ENCODE peak calls at places on chromosomes 1 and 21, in nine cellular contexts. One of them, this sample, is unnamed.

GRCh38 chr1:234927312-234927967 is 201.2 kb downstream of the TOMM20 start:
- DNase-seq in fibroblast of lung: no peak
- DNase-seq in lower lobe of right lung: no peak
- DNase-seq in mammary epithelial cell: no peak
- DNase-seq in PC-3: no peak
- DNase-seq in cardiac muscle cell: no peak
- DNase-seq in pancreas: no peak
- DNase-seq in left ventricle myocardium inferior: no peak
- DNase-seq in IMR-90: no peak
- DNase-seq in this sample: no peak

GRCh38 chr21:34576043-34576466 is 38.9 kb downstream of the RCAN1 start:
- DNase-seq in mammary epithelial cell: peak; percentile 53
- DNase-seq in pancreas: no peak
- DNase-seq in fibroblast of lung: peak; percentile 29
- DNase-seq in IMR-90: peak; percentile 60
- DNase-seq in left ventricle myocardium inferior: peak; percentile 45
- DNase-seq in lower lobe of right lung: no peak
- DNase-seq in PC-3: no peak
- DNase-seq in cardiac muscle cell: no peak
- DNase-seq in this sample: peak; percentile 61

GRCh38 chr1:203278885-203279406 is 26.4 kb upstream of the BTG2 start:
- DNase-seq in PC-3: no peak
- DNase-seq in cardiac muscle cell: no peak
- DNase-seq in lower lobe of right lung: no peak
- DNase-seq in left ventricle myocardium inferior: no peak
- DNase-seq in IMR-90: no peak
- DNase-seq in fibroblast of lung: no peak
- DNase-seq in pancreas: no peak
- DNase-seq in mammary epithelial cell: no peak
- DNase-seq in this sample: no peak

GRCh38 chr1:24386241-24386640 is 27.3 kb downstream of the STPG1 start:
- DNase-seq in cardiac muscle cell: peak; percentile 28
- DNase-seq in left ventricle myocardium inferior: no peak
- DNase-seq in IMR-90: no peak
- DNase-seq in PC-3: no peak
- DNase-seq in lower lobe of right lung: no peak
- DNase-seq in mammary epithelial cell: no peak
- DNase-seq in fibroblast of lung: no peak
- DNase-seq in pancreas: no peak
- DNase-seq in this sample: no peak

GRCh38 chr1:229863651-229864545 is 203.1 kb upstream of the GALNT2 start:
- DNase-seq in pancreas: no peak
- DNase-seq in lower lobe of right lung: no peak
- DNase-seq in PC-3: no peak
- DNase-seq in left ventricle myocardium inferior: peak; percentile 46
- DNase-seq in cardiac muscle cell: peak; percentile 37
- DNase-seq in IMR-90: no peak
- DNase-seq in fibroblast of lung: no peak
- DNase-seq in mammary epithelial cell: no peak
- DNase-seq in this sample: no peak

GRCh38 chr1:160121388-160121787 is 5.8 kb downstream of the ATP1A2 start:
- DNase-seq in mammary epithelial cell: no peak
- DNase-seq in pancreas: no peak
- DNase-seq in lower lobe of right lung: no peak
- DNase-seq in cardiac muscle cell: no peak
- DNase-seq in IMR-90: no peak
- DNase-seq in PC-3: no peak
- DNase-seq in fibroblast of lung: no peak
- DNase-seq in left ventricle myocardium inferior: no peak
- DNase-seq in this sample: no peak

GRCh38 chr1:45864765-45865164 is 61.4 kb downstream of the MAST2 start:
- DNase-seq in pancreas: no peak
- DNase-seq in IMR-90: peak; percentile 46
- DNase-seq in PC-3: peak; percentile 28
- DNase-seq in fibroblast of lung: peak; percentile 48
- DNase-seq in cardiac muscle cell: no peak
- DNase-seq in mammary epithelial cell: peak; percentile 17
- DNase-seq in left ventricle myocardium inferior: no peak
- DNase-seq in lower lobe of right lung: no peak
- DNase-seq in this sample: no peak

GRCh38 chr1:153190373-153190772 is 12.9 kb upstream of the LELP1 start:
- DNase-seq in PC-3: peak; percentile 56
- DNase-seq in IMR-90: no peak
- DNase-seq in left ventricle myocardium inferior: no peak
- DNase-seq in pancreas: peak; percentile 18
- DNase-seq in fibroblast of lung: no peak
- DNase-seq in cardiac muscle cell: peak; percentile 1
- DNase-seq in lower lobe of right lung: no peak
- DNase-seq in mammary epithelial cell: peak; percentile 35
- DNase-seq in this sample: no peak

GRCh38 chr21:44438531-44439210 is 16.6 kb upstream of the LRRC3 start:
- DNase-seq in cardiac muscle cell: no peak
- DNase-seq in PC-3: no peak
- DNase-seq in lower lobe of right lung: peak; percentile 46
- DNase-seq in left ventricle myocardium inferior: peak; percentile 76
- DNase-seq in pancreas: peak; percentile 59
- DNase-seq in fibroblast of lung: no peak
- DNase-seq in mammary epithelial cell: no peak
- DNase-seq in IMR-90: no peak
- DNase-seq in this sample: peak; percentile 57

GRCh38 chr1:24928631-24929090 is 1.4 kb downstream of the RUNX3 start:
- DNase-seq in fibroblast of lung: no peak
- DNase-seq in lower lobe of right lung: no peak
- DNase-seq in IMR-90: no peak
- DNase-seq in mammary epithelial cell: no peak
- DNase-seq in left ventricle myocardium inferior: no peak
- DNase-seq in pancreas: no peak
- DNase-seq in cardiac muscle cell: no peak
- DNase-seq in PC-3: peak; percentile 13
- DNase-seq in this sample: no peak

GRCh38 chr21:42923553-42924432 is 1.6 kb downstream of the ERVH48-1 start:
- DNase-seq in left ventricle myocardium inferior: peak; percentile 36
- DNase-seq in fibroblast of lung: peak; percentile 91
- DNase-seq in lower lobe of right lung: peak; percentile 61
- DNase-seq in mammary epithelial cell: peak; percentile 78
- DNase-seq in IMR-90: peak; percentile 86
- DNase-seq in PC-3: peak; percentile 96
- DNase-seq in pancreas: peak; percentile 82
- DNase-seq in cardiac muscle cell: peak; percentile 89
- DNase-seq in this sample: no peak

GRCh38 chr1:112126598-112126997 is 137.1 kb upstream of the KCND3 start:
- DNase-seq in IMR-90: no peak
- DNase-seq in pancreas: no peak
- DNase-seq in left ventricle myocardium inferior: no peak
- DNase-seq in fibroblast of lung: no peak
- DNase-seq in PC-3: no peak
- DNase-seq in cardiac muscle cell: no peak
- DNase-seq in mammary epithelial cell: no peak
- DNase-seq in lower lobe of right lung: no peak
- DNase-seq in this sample: no peak

GRCh38 chr1:9410737-9411297 is 118.1 kb downstream of the SPSB1 start:
- DNase-seq in PC-3: no peak
- DNase-seq in pancreas: no peak
- DNase-seq in cardiac muscle cell: peak; percentile 75
- DNase-seq in left ventricle myocardium inferior: no peak
- DNase-seq in fibroblast of lung: peak; percentile 30
- DNase-seq in mammary epithelial cell: peak; percentile 23
- DNase-seq in lower lobe of right lung: no peak
- DNase-seq in IMR-90: peak; percentile 26
- DNase-seq in this sample: no peak

GRCh38 chr1:125064481-125064880 is 3879.7 kb downstream of the SRGAP2C start:
- DNase-seq in left ventricle myocardium inferior: no peak
- DNase-seq in mammary epithelial cell: no peak
- DNase-seq in pancreas: no peak
- DNase-seq in cardiac muscle cell: no peak
- DNase-seq in fibroblast of lung: no peak
- DNase-seq in lower lobe of right lung: no peak
- DNase-seq in PC-3: no peak
- DNase-seq in IMR-90: no peak
- DNase-seq in this sample: no peak

GRCh38 chr1:117607471-117607870 is 1.6 kb downstream of the TENT5C start:
- DNase-seq in mammary epithelial cell: peak; percentile 9
- DNase-seq in pancreas: peak; percentile 57
- DNase-seq in lower lobe of right lung: no peak
- DNase-seq in left ventricle myocardium inferior: no peak
- DNase-seq in cardiac muscle cell: no peak
- DNase-seq in fibroblast of lung: no peak
- DNase-seq in PC-3: peak; percentile 71
- DNase-seq in IMR-90: no peak
- DNase-seq in this sample: peak; percentile 63

GRCh38 chr21:39451332-39452206 is at the start of gene SH3BGR:
- DNase-seq in mammary epithelial cell: peak; percentile 37
- DNase-seq in PC-3: peak; percentile 12
- DNase-seq in IMR-90: no peak
- DNase-seq in lower lobe of right lung: peak; percentile 69
- DNase-seq in left ventricle myocardium inferior: peak; percentile 73
- DNase-seq in pancreas: peak; percentile 68
- DNase-seq in fibroblast of lung: no peak
- DNase-seq in cardiac muscle cell: peak; percentile 95
- DNase-seq in this sample: no peak

DNA sequence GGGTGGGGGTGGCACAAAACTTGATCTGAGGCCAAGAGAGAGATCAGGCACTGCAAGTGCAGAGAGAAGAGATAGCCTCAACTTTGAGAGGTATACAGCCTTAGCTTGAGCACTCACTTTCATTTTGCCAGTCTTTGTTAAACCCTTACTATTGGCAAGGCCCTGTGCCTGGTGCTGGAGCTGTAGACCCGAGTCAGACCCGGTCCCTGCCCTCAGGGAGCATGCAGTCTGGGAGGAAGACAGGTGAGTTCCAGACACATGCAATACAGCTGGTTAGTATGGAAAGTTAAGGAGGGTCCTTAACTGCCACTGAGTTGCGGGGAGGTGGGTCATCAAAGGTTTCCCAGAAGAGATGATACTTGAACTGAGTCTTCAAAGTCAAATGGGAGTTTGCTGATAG is 31.7 kb downstream of the RAB3B start:
- DNase-seq in fibroblast of lung: no peak
- DNase-seq in IMR-90: no peak
- DNase-seq in PC-3: no peak
- DNase-seq in lower lobe of right lung: no peak
- DNase-seq in pancreas: no peak
- DNase-seq in cardiac muscle cell: no peak
- DNase-seq in mammary epithelial cell: no peak
- DNase-seq in left ventricle myocardium inferior: no peak
- DNase-seq in this sample: no peak
- H3K36me3 ChIP-seq in fibroblast of lung: peaks cover 7% of the 10 kb centered on the region
- H3K36me3 ChIP-seq in IMR-90: peaks cover 17% of the 10 kb centered on the region
- H3K36me3 ChIP-seq in PC-3: no peaks in the 10 kb centered on the region
- H3K36me3 ChIP-seq in lower lobe of right lung: no peaks in the 10 kb centered on the region
- H3K36me3 ChIP-seq in pancreas: no peaks in the 10 kb centered on the region
- H3K36me3 ChIP-seq in cardiac muscle cell: no peaks in the 10 kb centered on the region
- H3K36me3 ChIP-seq in mammary epithelial cell: no peaks in the 10 kb centered on the region
- H3K36me3 ChIP-seq in left ventricle myocardium inferior: no peaks in the 10 kb centered on the region
- H3K36me3 ChIP-seq in this sample: no peaks in the 10 kb centered on the region

GRCh38 chr1:11571906-11572616 is 82.2 kb downstream of the FBXO2 start:
- DNase-seq in pancreas: no peak
- DNase-seq in lower lobe of right lung: no peak
- DNase-seq in cardiac muscle cell: peak; percentile 46
- DNase-seq in fibroblast of lung: no peak
- DNase-seq in PC-3: no peak
- DNase-seq in left ventricle myocardium inferior: no peak
- DNase-seq in mammary epithelial cell: no peak
- DNase-seq in IMR-90: no peak
- DNase-seq in this sample: no peak
- TF ChIP-seq CTCF in pancreas: no peak
- TF ChIP-seq CTCF in lower lobe of right lung: no peak
- TF ChIP-seq CTCF in cardiac muscle cell: no peak
- TF ChIP-seq CTCF in fibroblast of lung: no peak
- TF ChIP-seq CTCF in PC-3: peak; percentile 51
- TF ChIP-seq CTCF in left ventricle myocardium inferior: peak; percentile 26
- TF ChIP-seq CTCF in mammary epithelial cell: no peak
- TF ChIP-seq CTCF in IMR-90: no peak
- TF ChIP-seq CTCF in this sample: no peak

GRCh38 chr1:211352985-211353515 is 26.4 kb downstream of the TRAF5 start:
- DNase-seq in fibroblast of lung: no peak
- DNase-seq in left ventricle myocardium inferior: no peak
- DNase-seq in cardiac muscle cell: peak; percentile 17
- DNase-seq in PC-3: peak; percentile 63
- DNase-seq in lower lobe of right lung: no peak
- DNase-seq in pancreas: peak; percentile 37
- DNase-seq in IMR-90: no peak
- DNase-seq in mammary epithelial cell: peak; percentile 29
- DNase-seq in this sample: peak; percentile 78
- H3K36me3 ChIP-seq in fibroblast of lung: no peaks in the 10 kb centered on the region
- H3K36me3 ChIP-seq in left ventricle myocardium inferior: peaks cover 5% of the 10 kb centered on the region
- H3K36me3 ChIP-seq in cardiac muscle cell: no peaks in the 10 kb centered on the region
- H3K36me3 ChIP-seq in PC-3: no peaks in the 10 kb centered on the region
- H3K36me3 ChIP-seq in lower lobe of right lung: peaks cover 14% of the 10 kb centered on the region
- H3K36me3 ChIP-seq in pancreas: peaks cover 6% of the 10 kb centered on the region
- H3K36me3 ChIP-seq in IMR-90: peaks cover 19% of the 10 kb centered on the region
- H3K36me3 ChIP-seq in mammary epithelial cell: no peaks in the 10 kb centered on the region
- H3K36me3 ChIP-seq in this sample: no peaks in the 10 kb centered on the region

GRCh38 chr21:32578107-32578691 is 7.1 kb downstream of the TCP10L start:
- DNase-seq in left ventricle myocardium inferior: no peak
- DNase-seq in lower lobe of right lung: no peak
- DNase-seq in PC-3: peak; percentile 26
- DNase-seq in pancreas: no peak
- DNase-seq in IMR-90: peak; percentile 9
- DNase-seq in fibroblast of lung: no peak
- DNase-seq in mammary epithelial cell: peak; percentile 5
- DNase-seq in cardiac muscle cell: peak; percentile 11
- DNase-seq in this sample: peak; percentile 35
- TF ChIP-seq CTCF in left ventricle myocardium inferior: no peak
- TF ChIP-seq CTCF in lower lobe of right lung: no peak
- TF ChIP-seq CTCF in PC-3: peak; percentile 61
- TF ChIP-seq CTCF in pancreas: no peak
- TF ChIP-seq CTCF in IMR-90: peak; percentile 30
- TF ChIP-seq CTCF in fibroblast of lung: peak; percentile 38
- TF ChIP-seq CTCF in mammary epithelial cell: peak; percentile 19
- TF ChIP-seq CTCF in cardiac muscle cell: peak; percentile 36
- TF ChIP-seq CTCF in this sample: no peak

DNA sequence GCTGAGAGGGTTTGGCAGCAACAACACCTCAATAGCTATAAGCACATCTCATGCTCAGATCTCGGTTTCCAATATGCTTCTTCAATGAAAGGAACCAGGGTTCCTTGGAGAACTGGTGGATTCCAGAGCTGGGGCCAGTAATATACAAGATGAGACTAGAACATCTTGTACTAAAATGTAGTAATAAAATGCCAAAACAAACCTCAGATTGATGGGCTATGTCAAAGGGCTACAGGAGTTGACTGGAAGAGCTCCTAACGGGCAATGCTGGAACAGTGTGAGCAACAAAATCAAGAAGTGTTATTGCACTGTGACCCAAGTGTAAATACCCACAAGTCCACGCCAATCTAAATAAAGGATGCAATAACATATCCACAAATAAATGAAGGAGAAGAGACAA is 26.1 kb upstream of the SLC19A1 start:
- DNase-seq in lower lobe of right lung: no peak
- DNase-seq in IMR-90: no peak
- DNase-seq in pancreas: no peak
- DNase-seq in mammary epithelial cell: no peak
- DNase-seq in cardiac muscle cell: no peak
- DNase-seq in PC-3: no peak
- DNase-seq in fibroblast of lung: no peak
- DNase-seq in left ventricle myocardium inferior: no peak
- DNase-seq in this sample: no peak
- H3K36me3 ChIP-seq in lower lobe of right lung: no peaks in the 10 kb centered on the region
- H3K36me3 ChIP-seq in IMR-90: no peaks in the 10 kb centered on the region
- H3K36me3 ChIP-seq in pancreas: no peaks in the 10 kb centered on the region
- H3K36me3 ChIP-seq in mammary epithelial cell: no peaks in the 10 kb centered on the region
- H3K36me3 ChIP-seq in cardiac muscle cell: no peaks in the 10 kb centered on the region
- H3K36me3 ChIP-seq in PC-3: no peaks in the 10 kb centered on the region
- H3K36me3 ChIP-seq in fibroblast of lung: no peaks in the 10 kb centered on the region
- H3K36me3 ChIP-seq in left ventricle myocardium inferior: no peaks in the 10 kb centered on the region
- H3K36me3 ChIP-seq in this sample: no peaks in the 10 kb centered on the region